ENCODE peak calls at places on chromosomes 11 and 22, in five cellular contexts. V, E, K, S and Z are unnamed samples.

GRCh38 chr22:32904044-32904443 is 102.5 kb downstream of the TIMP3 start:
- DNase-seq in E (no peak), K (no peak), S (peak), V (no peak), Z (peak)

GRCh38 chr11:134668796-134669195 is 256.8 kb upstream of the B3GAT1 start:
- DNase-seq in V (no peak), S (no peak), E (peak), K (no peak), Z (no peak)

GRCh38 chr11:68536706-68537105 is 76.2 kb downstream of the PPP6R3 start:
- DNase-seq in K (no peak), S (no peak), E (no peak), V (no peak), Z (no peak)

GRCh38 chr11:28176231-28176853 is 68.2 kb downstream of the METTL15 start:
- DNase-seq in E (no peak), S (no peak), V (no peak), K (no peak), Z (no peak)

GRCh38 chr22:31210830-31211503 is 1.1 kb upstream of the LIMK2 start:
- DNase-seq in V (peak), E (no peak), S (peak), K (no peak), Z (no peak)

GRCh38 chr11:117547188-117547831 is 219.7 kb downstream of the CEP164 start:
- DNase-seq in V (no peak), E (no peak), K (no peak), S (no peak), Z (no peak)

GRCh38 chr11:47437746-47438418 is 11.1 kb downstream of the RAPSN start:
- DNase-seq in E (no peak), V (no peak), K (no peak), S (no peak), Z (no peak)

GRCh38 chr11:120067361-120068113 is 70.4 kb downstream of the TRIM29 start:
- DNase-seq in K (no peak), S (no peak), E (peak), V (no peak), Z (no peak)

GRCh38 chr11:111305403-111305802 is 7.1 kb downstream of the POU2AF3 start:
- DNase-seq in E (no peak), K (no peak), V (no peak), S (no peak), Z (no peak)

GRCh38 chr11:78325274-78325781 is 92.3 kb downstream of the GAB2 start:
- DNase-seq in K (no peak), E (no peak), V (no peak), S (peak), Z (no peak)

GRCh38 chr11:70552441-70553150 is 154.3 kb downstream of the CTTN start:
- DNase-seq in E (no peak), V (no peak), K (no peak), S (no peak), Z (no peak)

GRCh38 chr11:12686246-12687060 is 12.2 kb downstream of the TEAD1 start:
- DNase-seq in V (no peak), E (no peak), K (no peak), S (no peak), Z (no peak)

GRCh38 chr22:29553391-29554224 is at the start of gene THOC5:
- DNase-seq in S (peak), K (peak), E (peak), V (peak), Z (peak)

GRCh38 chr11:1883342-1884122 is 8.2 kb downstream of the PRR33 start:
- DNase-seq in E (peak), S (no peak), K (no peak), V (no peak), Z (no peak)

GRCh38 chr11:112025682-112026081 is 474 bp downstream of the DLAT start:
- DNase-seq in K (no peak), E (no peak), S (no peak), V (no peak), Z (peak)

GRCh38 chr22:26169312-26170111 is at the start of gene SEZ6L:
- DNase-seq in K (no peak), E (no peak), V (no peak), S (peak), Z (peak)

GRCh38 chr11:119861160-119861559 is 132.2 kb upstream of the NECTIN1 start:
- DNase-seq in V (no peak), S (no peak), K (no peak), E (no peak), Z (no peak)

GRCh38 chr22:43151251-43152000 is at the start of gene TSPO:
- DNase-seq in V (peak), S (peak), E (peak), K (no peak), Z (peak)

GRCh38 chr22:30863161-30863833 is 105.3 kb downstream of the MORC2 start:
- DNase-seq in K (no peak), E (peak), V (no peak), S (no peak), Z (peak)

GRCh38 chr11:65609711-65610110 is 4.3 kb downstream of the MAP3K11 start:
- DNase-seq in K (no peak), S (no peak), E (no peak), V (no peak), Z (no peak)

GRCh38 chr11:120208777-120209176 is 2.1 kb upstream of the OAF start:
- DNase-seq in K (peak), E (peak), V (no peak), S (no peak), Z (no peak)

GRCh38 chr22:42939941-42940653 is 74.9 kb downstream of the PACSIN2 start:
- DNase-seq in S (no peak), E (no peak), K (no peak), V (no peak), Z (no peak)

GRCh38 chr11:8067929-8068575 is 13.0 kb upstream of the TUB start:
- DNase-seq in V (no peak), K (peak), E (peak), S (no peak), Z (no peak)

GRCh38 chr22:30921108-30921507 is 47.5 kb downstream of the MORC2 start:
- DNase-seq in S (no peak), E (peak), K (no peak), V (no peak), Z (no peak)

GRCh38 chr22:33579448-33580093 is 340.7 kb downstream of the LARGE1 start:
- DNase-seq in V (no peak), E (peak), K (peak), S (peak), Z (peak)

GRCh38 chr22:17283423-17283822 is 64.2 kb upstream of the ADA2 start:
- DNase-seq in V (no peak), S (no peak), K (no peak), E (no peak), Z (no peak)

GRCh38 chr22:40484906-40485660 is 114.7 kb downstream of the SGSM3 start:
- DNase-seq in S (no peak), K (no peak), E (no peak), V (no peak), Z (no peak)

GRCh38 chr22:37508431-37508963 is 10.7 kb downstream of the CARD10 start:
- DNase-seq in V (no peak), K (no peak), E (no peak), S (no peak), Z (no peak)

GRCh38 chr22:40257979-40258378 is 80.3 kb downstream of the TNRC6B start:
- DNase-seq in K (no peak), V (no peak), E (no peak), S (no peak), Z (no peak)

GRCh38 chr11:12079726-12080556 is 30.4 kb upstream of the MICAL2 start:
- DNase-seq in E (peak), K (no peak), V (no peak), S (no peak), Z (no peak)

GRCh38 chr11:17564687-17565042 is 17.6 kb downstream of the OTOG start:
- DNase-seq in E (peak), K (no peak), S (no peak), V (no peak), Z (no peak)
- TF ChIP-seq CTCF in E (no peak), K (no peak), S (peak), V (no peak), Z (peak)

DNA sequence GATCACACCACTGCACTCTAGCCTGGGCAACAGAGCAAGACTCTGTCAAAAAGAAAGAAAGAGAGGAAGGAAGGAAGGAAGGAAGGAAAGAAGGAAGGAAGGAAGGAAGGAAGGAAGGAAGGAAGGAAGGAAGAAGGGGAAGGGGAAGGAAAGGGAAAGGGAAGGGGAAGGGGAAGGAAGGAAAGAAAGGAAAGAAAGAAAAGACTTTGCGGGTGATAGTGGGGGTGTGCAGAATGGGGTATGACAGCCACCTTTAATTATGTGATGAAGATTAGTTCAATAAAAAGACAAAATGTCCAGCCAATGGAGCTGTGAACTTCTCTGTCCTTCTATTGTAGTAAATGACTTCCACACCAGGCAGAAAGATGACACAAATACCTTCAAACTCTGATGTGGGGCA is 8.7 kb upstream of the APLP2 start:
- DNase-seq in V (no peak), K (no peak), E (no peak), S (no peak), Z (no peak)
- TF ChIP-seq CTCF in V (no peak), K (no peak), E (no peak), S (no peak), Z (no peak)

DNA sequence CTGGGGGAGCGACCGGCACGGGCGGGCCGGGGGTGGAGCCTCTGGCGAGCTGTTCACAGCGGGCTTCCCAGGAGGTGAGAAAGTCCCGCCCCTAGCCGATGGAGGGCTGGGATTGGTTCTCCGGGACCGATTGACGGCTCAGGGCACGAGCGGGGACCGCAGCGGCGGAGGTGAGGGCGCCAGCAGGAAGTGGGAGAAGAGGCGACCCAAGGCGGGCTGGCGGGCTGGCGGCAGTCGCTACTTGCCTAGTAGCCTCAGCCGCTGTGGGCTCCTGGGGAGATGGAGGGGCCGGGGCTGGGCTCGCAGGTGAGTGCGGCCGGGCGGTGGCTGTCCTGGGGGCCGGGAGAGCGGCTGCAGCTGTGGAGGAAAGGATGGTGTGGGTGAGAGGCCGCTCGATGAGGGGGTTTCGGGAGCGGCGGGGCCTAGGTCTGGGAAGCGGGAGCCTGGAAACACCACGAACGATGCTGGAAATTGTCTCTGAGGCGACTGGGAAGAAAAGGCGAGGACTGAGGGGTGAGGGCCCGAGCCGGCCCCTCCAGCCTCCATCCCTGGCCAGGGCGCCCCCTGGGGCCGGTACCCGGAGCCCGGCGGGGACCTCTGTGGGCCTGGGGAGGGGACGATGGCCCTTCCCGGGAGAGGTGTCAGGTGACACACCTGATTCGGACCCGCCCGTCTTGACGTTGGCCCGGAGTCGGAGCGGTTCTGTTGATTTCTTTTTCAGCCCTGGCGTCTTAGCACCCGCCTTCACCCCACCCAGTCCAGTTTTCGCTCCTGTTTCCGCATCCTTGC is at the start of gene ZDHHC13:
- DNase-seq in S (peak), V (peak), E (peak), K (peak), Z (peak)
- TF ChIP-seq CTCF in S (peak), V (no peak), E (no peak), K (no peak), Z (peak)

GRCh38 chr22:39249081-39249704 is 4.4 kb upstream of the PDGFB start:
- DNase-seq in S (no peak), K (no peak), E (no peak), V (no peak), Z (no peak)
- TF ChIP-seq CTCF in S (no peak), K (no peak), E (no peak), V (no peak), Z (no peak)